ENCODE peak calls at places on chromosomes 7 and 10, in eight cellular contexts. L is activated T-cell treated with anti-CD3 and anti-CD28 coated beads, Interleukin-2, amount 50 U/mL, for 72 hours; Q is NCI-H510A; X is body of pancreas; M is stimulated activated CD4-positive, alpha-beta T cell treated with anti-CD3 and anti-CD28 coated beads, Interleukin-1b, Interleukin-23, amount 100 ng/mL, for 4 hours; I is NCI-H1694 treated with DMSO at 0.1 percent for 48 hours; P is activated T-helper 1 cell treated with Interleukin-2 at 50 U/mL for 16 hours; E is H54. Y is an unnamed sample.

GRCh38 chr10:60032723-60033122 is 126.4 kb upstream of the CCDC6 start:
- DNase-seq in Q (peak), L (peak), P (no peak), X (peak), I (peak), E (peak), M (no peak), Y (peak)

GRCh38 chr10:130387936-130388580 is 251.9 kb downstream of the GLRX3 start:
- DNase-seq in P (no peak), Q (no peak), E (no peak), I (no peak), X (no peak), M (no peak), L (no peak), Y (no peak)

GRCh38 chr10:97490592-97490991 is 7.6 kb downstream of the MMS19 start:
- DNase-seq in E (no peak), L (no peak), X (no peak), Q (no peak), M (no peak), I (peak), P (no peak), Y (no peak)

GRCh38 chr10:89657302-89657701 is 12.3 kb upstream of the PANK1 start:
- DNase-seq in M (no peak), L (no peak), E (no peak), Q (no peak), P (no peak), X (no peak), I (no peak), Y (no peak)

GRCh38 chr10:25639646-25640045 is 294.4 kb upstream of the MYO3A start:
- DNase-seq in M (no peak), E (no peak), X (no peak), I (no peak), Q (no peak), P (no peak), L (no peak), Y (no peak)

GRCh38 chr7:157651366-157652160 is 314.8 kb downstream of the DNAJB6 start:
- DNase-seq in Q (no peak), P (no peak), L (no peak), E (no peak), M (no peak), X (no peak), I (no peak), Y (no peak)

GRCh38 chr10:18684953-18685352 is 25.7 kb downstream of the ARL5B start:
- DNase-seq in P (no peak), Q (no peak), I (no peak), X (no peak), L (peak), E (no peak), M (no peak), Y (no peak)

GRCh38 chr10:75499556-75499955 is 68.1 kb downstream of the LRMDA start:
- DNase-seq in M (no peak), I (no peak), L (no peak), Q (no peak), X (no peak), E (no peak), P (no peak), Y (no peak)

GRCh38 chr10:84632866-84633265 is 304.5 kb downstream of the CCSER2 start:
- DNase-seq in P (no peak), L (no peak), Q (no peak), M (no peak), X (no peak), I (no peak), E (no peak), Y (no peak)

GRCh38 chr7:77427996-77428603 is 12.0 kb upstream of the GSAP start:
- DNase-seq in P (no peak), L (no peak), E (no peak), Q (no peak), I (no peak), M (no peak), X (no peak), Y (no peak)

GRCh38 chr7:7512861-7513597 is 22.6 kb downstream of the COL28A1 start:
- DNase-seq in L (no peak), E (no peak), P (no peak), Q (no peak), I (no peak), X (no peak), M (no peak), Y (no peak)

Y was measured in GM20000.